ENCODE peak calls at places on chromosome 14, in nine cellular contexts. V, Y, X, A, C, W, M, Q and I are unnamed samples.

GRCh38 chr14:35858521-35859209 is 32.5 kb downstream of the BRMS1L start:
- DNase-seq in C (no peak), W (no peak), X (no peak), V (peak; percentile 87), M (no peak), A (no peak), Y (no peak), Q (no peak), I (no peak)

GRCh38 chr14:48125654-48126053 is 450.2 kb upstream of the MDGA2 start:
- DNase-seq in V (no peak), Y (no peak), C (peak; percentile 74), M (no peak), A (no peak), X (peak; percentile 25), W (no peak), Q (no peak), I (no peak)

GRCh38 chr14:74936151-74936550 is 13.1 kb upstream of the RPS6KL1 start:
- DNase-seq in M (no peak), C (no peak), V (no peak), A (no peak), Y (no peak), Q (no peak), W (no peak), X (no peak), I (no peak)

GRCh38 chr14:96297000-96297399 is 41.0 kb downstream of the BDKRB1 start:
- DNase-seq in X (no peak), Y (peak; percentile 37), W (no peak), A (no peak), M (no peak), Q (no peak), C (no peak), V (no peak), I (no peak)

GRCh38 chr14:76924363-76925151 is 98.3 kb downstream of the LRRC74A start:
- DNase-seq in A (no peak), W (no peak), C (peak; percentile 83), V (no peak), Q (no peak), M (no peak), Y (peak; percentile 71), X (no peak), I (no peak)

GRCh38 chr14:24178399-24179178 is 6.7 kb downstream of the REC8 start:
- DNase-seq in M (no peak), W (no peak), Q (no peak), C (no peak), A (no peak), V (no peak), Y (no peak), X (no peak), I (no peak)

GRCh38 chr14:95092723-95093122 is 64.6 kb downstream of the DICER1 start:
- DNase-seq in V (no peak), A (no peak), C (peak; percentile 18), Q (no peak), Y (no peak), W (no peak), M (no peak), X (no peak), I (no peak)

GRCh38 chr14:37985826-37986470 is 221.8 kb upstream of the SSTR1 start:
- DNase-seq in C (peak; percentile 72), X (no peak), A (no peak), V (no peak), W (no peak), M (no peak), Y (peak; percentile 55), Q (peak; percentile 11), I (peak; percentile 4)

GRCh38 chr14:35374273-35374681 is 30.3 kb downstream of the NFKBIA start:
- DNase-seq in Q (peak; percentile 88), W (peak; percentile 46), X (no peak), A (peak; percentile 79), M (peak; percentile 87), V (peak; percentile 94), Y (peak; percentile 96), C (no peak), I (peak; percentile 96)

DNA sequence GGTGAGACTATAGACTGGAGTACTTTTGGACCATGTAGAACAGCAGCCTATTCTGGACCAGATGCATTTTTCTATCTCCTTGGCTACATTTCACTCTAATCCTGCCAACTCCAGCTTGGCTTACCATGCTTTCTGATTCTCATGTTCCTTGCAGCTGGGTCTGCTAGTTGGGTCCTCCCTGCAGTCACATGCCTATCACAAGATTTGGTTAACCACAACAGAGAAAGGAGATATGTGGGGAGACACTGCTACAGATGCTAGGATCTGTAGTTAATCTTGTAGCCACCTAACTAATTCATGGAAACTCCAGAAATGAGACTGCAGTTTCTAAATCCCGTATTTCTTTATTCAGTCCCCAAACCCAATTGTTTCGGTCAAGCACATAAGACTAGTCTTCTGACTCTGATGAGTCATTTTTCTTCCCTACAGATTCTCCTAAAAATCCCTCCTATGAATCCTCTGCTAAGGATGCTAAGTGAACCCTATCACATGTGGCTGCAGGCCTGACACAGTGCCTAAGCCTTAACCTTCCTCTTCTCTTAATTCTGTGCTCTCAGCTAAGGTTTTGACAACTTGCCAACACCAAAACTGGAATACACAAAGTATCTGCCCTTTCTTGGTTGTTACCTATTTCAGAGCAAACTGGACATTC is 410.6 kb downstream of the DAD1 start:
- DNase-seq in W (no peak), X (no peak), Y (no peak), Q (no peak), C (no peak), M (peak; percentile 17), A (no peak), V (no peak), I (no peak)
- H3K4me3 ChIP-seq in W (no peak overlapping the region), X (no peak overlapping the region), Y (no peak overlapping the region), Q (no peak overlapping the region), C (no peak overlapping the region), M (no peak overlapping the region), A (no peak overlapping the region), V (no peak overlapping the region), I (no peak overlapping the region)

GRCh38 chr14:106276326-106277267 is 750.2 kb downstream of the TMEM121 start:
- DNase-seq in C (no peak), A (no peak), M (no peak), Q (no peak), Y (no peak), X (no peak), V (no peak), W (no peak), I (no peak)

DNA sequence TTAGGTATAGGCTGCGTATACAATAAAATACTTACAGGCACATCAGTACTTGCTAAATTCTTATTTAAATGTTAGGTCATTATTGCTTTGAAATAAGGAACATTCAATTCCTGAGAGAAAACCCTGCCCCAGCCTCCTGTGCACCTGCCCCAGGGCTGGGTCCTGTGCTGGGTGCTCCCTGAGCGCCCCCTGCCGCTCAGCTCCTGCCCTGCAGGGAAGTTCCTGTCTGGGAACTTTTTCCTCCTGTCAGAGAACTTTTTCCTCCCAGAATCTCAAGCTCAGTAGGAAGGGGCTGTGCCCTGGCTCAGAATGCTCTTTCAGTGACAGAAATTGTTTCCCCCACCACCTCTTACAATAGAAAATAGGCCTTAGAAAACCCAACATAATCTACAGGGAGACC is 751.1 kb downstream of the TMEM121 start:
- DNase-seq in W (no peak), C (no peak), A (no peak), X (no peak), M (no peak), Y (no peak), V (no peak), Q (no peak), I (no peak)
- TF ChIP-seq CTCF in W (no peak), C (peak; percentile 20), A (peak; percentile 34), X (peak; percentile 44), M (no peak), Y (peak; percentile 20), V (no peak), Q (no peak), I (peak; percentile 57)

DNA sequence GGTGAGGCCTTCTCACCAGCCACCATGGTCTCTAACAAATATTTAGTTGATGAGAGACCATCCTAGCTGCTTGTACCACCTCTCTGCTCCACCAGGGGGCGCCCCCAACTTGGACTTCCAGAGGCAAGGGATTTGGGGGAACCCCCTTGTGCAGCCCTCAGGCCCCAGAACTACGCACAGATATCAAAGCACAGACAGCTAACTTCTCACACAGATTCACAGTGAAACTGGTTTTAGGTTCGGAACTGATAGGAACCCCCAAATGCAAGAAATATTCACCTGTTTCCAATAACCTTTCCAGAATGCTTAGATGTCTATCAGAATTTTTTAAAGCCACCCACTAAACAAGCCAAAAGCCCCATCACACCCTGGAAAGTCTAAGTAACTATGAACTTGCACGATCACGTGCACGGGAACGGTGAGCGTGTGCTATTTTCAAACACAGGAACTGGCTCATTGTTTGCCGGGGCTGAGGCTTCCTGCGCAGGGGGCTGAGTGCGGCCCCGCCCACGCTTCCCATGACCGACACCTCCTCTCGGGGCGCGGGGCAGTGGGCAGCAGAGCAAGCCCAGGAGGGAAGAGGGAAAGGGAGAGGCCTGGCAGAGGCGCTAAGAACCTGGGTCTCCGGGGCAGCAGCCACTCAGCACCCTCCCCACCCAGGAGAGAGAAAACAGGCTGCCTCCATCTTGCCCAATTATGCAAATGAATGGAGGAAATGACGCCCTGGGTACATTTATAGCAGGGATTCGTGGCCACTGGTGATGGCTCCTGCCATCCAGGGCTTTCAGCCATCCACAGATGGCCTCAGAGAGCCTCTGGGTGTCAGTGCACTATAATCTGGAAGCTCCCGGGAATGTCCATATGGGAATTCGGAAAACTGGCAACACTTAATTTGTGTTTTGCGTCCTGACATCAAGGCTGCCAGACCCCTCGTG is 79.4 kb upstream of the GPR68 start:
- DNase-seq in W (peak; percentile 81), M (peak; percentile 91), V (peak; percentile 43), Q (peak; percentile 13), X (peak; percentile 81), C (peak; percentile 75), A (peak; percentile 94), Y (peak; percentile 67), I (no peak)
- H3K4me3 ChIP-seq in W (peak overlapping the region; percentile 9), M (no peak overlapping the region), V (no peak overlapping the region), Q (peak overlapping the region; percentile 3), X (no peak overlapping the region), C (no peak overlapping the region), A (peak overlapping the region; percentile 47), Y (no peak overlapping the region), I (peak overlapping the region; percentile 20)

GRCh38 chr14:55767291-55767690 is 187.3 kb downstream of the KTN1 start:
- DNase-seq in Q (no peak), X (no peak), M (no peak), C (no peak), V (no peak), A (no peak), Y (no peak), W (no peak), I (no peak)

GRCh38 chr14:55760801-55761200 is 180.8 kb downstream of the KTN1 start:
- DNase-seq in V (no peak), A (no peak), W (no peak), X (no peak), M (no peak), Y (no peak), C (no peak), Q (no peak), I (no peak)

GRCh38 chr14:55764784-55765183 is 184.8 kb downstream of the KTN1 start:
- DNase-seq in X (no peak), C (no peak), A (no peak), Y (no peak), Q (no peak), V (no peak), M (no peak), W (no peak), I (no peak)

GRCh38 chr14:55762595-55763232 is 182.7 kb downstream of the KTN1 start:
- DNase-seq in A (no peak), W (no peak), Q (no peak), V (no peak), Y (no peak), M (no peak), C (no peak), X (no peak), I (no peak)

DNA sequence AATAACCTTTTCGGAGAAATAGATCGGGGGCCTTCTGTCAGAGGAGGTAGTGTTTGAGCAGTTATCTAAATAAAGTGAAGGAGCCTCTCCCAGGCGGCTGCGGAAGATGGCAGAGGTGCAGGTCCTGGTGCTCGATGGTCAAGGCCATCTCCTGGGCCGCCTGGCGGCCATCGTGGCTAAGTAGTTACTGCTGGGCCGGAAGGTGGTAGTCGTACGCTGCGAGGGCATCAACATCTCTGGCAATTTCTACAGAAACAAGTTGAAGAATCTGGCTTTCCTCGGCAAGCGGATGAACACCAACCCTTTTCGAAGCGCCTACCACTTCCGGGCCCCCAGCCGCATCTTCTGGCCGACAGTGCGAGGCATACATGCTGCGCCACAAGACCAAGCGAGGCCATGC is 186.1 kb downstream of the KTN1 start:
- DNase-seq in Q (no peak), Y (no peak), W (no peak), V (no peak), C (no peak), X (no peak), M (no peak), A (no peak), I (no peak)
- TF ChIP-seq CTCF in Q (no peak), Y (no peak), W (no peak), V (no peak), C (no peak), X (no peak), M (no peak), A (no peak), I (no peak)